ENCODE peak calls at places on chromosomes 6 and 20, in seven cellular contexts. J is IMR-90; U is NCI-H1436; S is left lung; Z is naive thymus-derived CD8-positive, alpha-beta T cell; Q is HS-27A; P is A549. A is an unnamed sample.

GRCh38 chr6:7504041-7504440 is 37.4 kb upstream of the DSP start:
- DNase-seq in J (no peak), U (no peak), S (no peak), Z (no peak), Q (no peak), P (no peak), A (no peak)

GRCh38 chr20:38125157-38126056 is 39.7 kb downstream of the TGM2 start:
- DNase-seq in J (peak), U (no peak), S (no peak), Z (no peak), Q (no peak), P (peak), A (peak)

GRCh38 chr20:21397341-21398108 is at the start of gene NKX2-4:
- DNase-seq in J (no peak), U (no peak), S (no peak), Z (no peak), Q (no peak), P (no peak), A (peak)

GRCh38 chr6:108760158-108761050 is 87.8 kb upstream of the ARMC2 start:
- DNase-seq in J (peak), U (peak), S (no peak), Z (no peak), Q (no peak), P (no peak), A (peak)

GRCh38 chr6:22418714-22419113 is 121.9 kb upstream of the PRL start:
- DNase-seq in J (no peak), U (no peak), S (no peak), Z (no peak), Q (no peak), P (no peak), A (no peak)

GRCh38 chr6:77458421-77458820 is 4.9 kb downstream of the HTR1B start:
- DNase-seq in J (no peak), U (no peak), S (no peak), Z (no peak), Q (no peak), P (no peak), A (no peak)

GRCh38 chr6:1024161-1024560 is 287.7 kb upstream of the FOXQ1 start:
- DNase-seq in J (no peak), U (no peak), S (no peak), Z (no peak), Q (no peak), P (no peak), A (no peak)

GRCh38 chr6:81696505-81696904 is 56.0 kb downstream of the TENT5A start:
- DNase-seq in J (peak), U (no peak), S (no peak), Z (no peak), Q (no peak), P (peak), A (no peak)

GRCh38 chr20:3483784-3484183 is 13.0 kb downstream of the ATRN start:
- DNase-seq in J (peak), U (no peak), S (no peak), Z (no peak), Q (no peak), P (no peak), A (no peak)

GRCh38 chr6:34600101-34600500 is 44.0 kb upstream of the SPDEF start:
- DNase-seq in J (no peak), U (no peak), S (no peak), Z (no peak), Q (no peak), P (no peak), A (no peak)

GRCh38 chr20:52983726-52984450 is 11.7 kb downstream of the TSHZ2 start:
- DNase-seq in J (no peak), U (peak), S (no peak), Z (no peak), Q (no peak), P (no peak), A (no peak)

GRCh38 chr20:1813674-1814635 is 81.3 kb upstream of the SIRPA start:
- DNase-seq in J (no peak), U (no peak), S (no peak), Z (no peak), Q (no peak), P (no peak), A (no peak)

GRCh38 chr6:162907876-162908481 is 180.2 kb downstream of the PACRG start:
- DNase-seq in J (peak), U (no peak), S (no peak), Z (no peak), Q (no peak), P (peak), A (no peak)

GRCh38 chr20:22572491-22572890 is 11.9 kb downstream of the FOXA2 start:
- DNase-seq in J (no peak), U (no peak), S (no peak), Z (no peak), Q (no peak), P (no peak), A (no peak)

GRCh38 chr20:21155268-21155667 is 29.4 kb downstream of the KIZ start:
- DNase-seq in J (no peak), U (no peak), S (no peak), Z (no peak), Q (no peak), P (no peak), A (no peak)

GRCh38 chr20:62741191-62741676 is 32.6 kb downstream of the NTSR1 start:
- DNase-seq in J (no peak), U (no peak), S (peak), Z (no peak), Q (no peak), P (no peak), A (peak)

GRCh38 chr6:105941616-105942412 is 144.3 kb upstream of the PRDM1 start:
- DNase-seq in J (peak), U (no peak), S (no peak), Z (no peak), Q (no peak), P (no peak), A (no peak)

GRCh38 chr6:69663215-69663614 is 133.6 kb downstream of the LMBRD1 start:
- DNase-seq in J (no peak), U (no peak), S (no peak), Z (no peak), Q (no peak), P (no peak), A (no peak)

A was measured in NCI-H1092.